ENCODE peak calls at places on chromosomes 3 and 15, in six cellular contexts. N is IMR-90, J is mesenchymal stem cell, L is mesendoderm, Q is H1, T is trophoblast cell. W is an unnamed sample. For H3K4me1, the result is how much of the 10 kb centered on the place peaks cover.

GRCh38 chr3:88031543-88032148 is 27.2 kb downstream of the CGGBP1 start:
- DNase-seq in N (peak), L (no peak), Q (no peak), T (no peak), J (peak), W (no peak)

GRCh38 chr3:4138150-4138783 is 164.9 kb upstream of the SETMAR start:
- DNase-seq in L (no peak), Q (no peak), T (no peak), J (no peak), N (no peak), W (no peak)

GRCh38 chr3:159749406-159749805 is 239.2 kb upstream of the IL12A start:
- DNase-seq in N (no peak), J (no peak), Q (no peak), L (no peak), T (no peak), W (no peak)

GRCh38 chr15:69132935-69133861 is 27.2 kb upstream of the GLCE start:
- DNase-seq in Q (no peak), L (no peak), J (no peak), N (no peak), T (no peak), W (no peak)

GRCh38 chr15:67189326-67190051 is 65.0 kb downstream of the AAGAB start:
- DNase-seq in L (no peak), T (no peak), Q (peak), N (peak), J (no peak), W (no peak)

GRCh38 chr3:11641683-11642407 is 1.9 kb downstream of the VGLL4 start:
- DNase-seq in T (no peak), N (peak), L (peak), Q (no peak), J (peak), W (no peak)

GRCh38 chr15:101358895-101359294 is 63.8 kb upstream of the SNRPA1 start:
- DNase-seq in T (peak), Q (no peak), J (no peak), N (peak), L (peak), W (no peak)

GRCh38 chr15:65086680-65087111 is 10.2 kb downstream of the KBTBD13 start:
- DNase-seq in L (no peak), T (no peak), Q (no peak), J (no peak), N (no peak), W (no peak)

GRCh38 chr3:51394541-51394940 is 3.5 kb downstream of the RBM15B start:
- DNase-seq in N (no peak), T (no peak), J (no peak), L (no peak), Q (no peak), W (no peak)

GRCh38 chr15:90665288-90666134 is 51.6 kb upstream of the BLM start:
- DNase-seq in N (peak), T (peak), Q (no peak), J (no peak), L (no peak), W (no peak)

GRCh38 chr3:37384117-37384516 is 209.7 kb upstream of the LRRFIP2 start:
- DNase-seq in N (no peak), J (no peak), T (no peak), Q (no peak), L (no peak), W (no peak)

GRCh38 chr3:16936233-16936632 is 51.5 kb downstream of the PLCL2 start:
- DNase-seq in L (no peak), J (no peak), Q (no peak), T (no peak), N (no peak), W (no peak)

GRCh38 chr3:88142094-88142624 is 7.6 kb upstream of the C3orf38 start:
- DNase-seq in T (no peak), N (peak), J (peak), Q (no peak), L (no peak), W (no peak)

GRCh38 chr3:46901591-46902187 is 24.2 kb downstream of the PTH1R start:
- DNase-seq in N (no peak), Q (no peak), T (no peak), L (no peak), J (no peak), W (no peak)

GRCh38 chr3:122003596-122003995 is 18.5 kb downstream of the ILDR1 start:
- DNase-seq in Q (no peak), L (no peak), T (no peak), J (no peak), N (no peak), W (no peak)

GRCh38 chr3:172256101-172256687 is 192.1 kb downstream of the GHSR start:
- DNase-seq in Q (no peak), T (peak), L (no peak), N (peak), J (peak), W (no peak)

GRCh38 chr15:26773485-26773877 is 615 bp upstream of the GABRB3 start:
- DNase-seq in L (peak), Q (no peak), N (no peak), T (no peak), J (no peak), W (no peak)

GRCh38 chr3:139110072-139110830 is 65.6 kb upstream of the PRR23C start:
- DNase-seq in L (no peak), J (no peak), N (no peak), T (no peak), Q (peak), W (no peak)

GRCh38 chr15:73564255-73564654 is 68.9 kb downstream of the NPTN start:
- DNase-seq in T (no peak), N (peak), L (no peak), J (peak), Q (no peak), W (no peak)

GRCh38 chr3:22451501-22451900 is 700.5 kb upstream of the ZNF385D start:
- DNase-seq in N (no peak), T (no peak), J (no peak), L (no peak), Q (no peak), W (no peak)

DNA sequence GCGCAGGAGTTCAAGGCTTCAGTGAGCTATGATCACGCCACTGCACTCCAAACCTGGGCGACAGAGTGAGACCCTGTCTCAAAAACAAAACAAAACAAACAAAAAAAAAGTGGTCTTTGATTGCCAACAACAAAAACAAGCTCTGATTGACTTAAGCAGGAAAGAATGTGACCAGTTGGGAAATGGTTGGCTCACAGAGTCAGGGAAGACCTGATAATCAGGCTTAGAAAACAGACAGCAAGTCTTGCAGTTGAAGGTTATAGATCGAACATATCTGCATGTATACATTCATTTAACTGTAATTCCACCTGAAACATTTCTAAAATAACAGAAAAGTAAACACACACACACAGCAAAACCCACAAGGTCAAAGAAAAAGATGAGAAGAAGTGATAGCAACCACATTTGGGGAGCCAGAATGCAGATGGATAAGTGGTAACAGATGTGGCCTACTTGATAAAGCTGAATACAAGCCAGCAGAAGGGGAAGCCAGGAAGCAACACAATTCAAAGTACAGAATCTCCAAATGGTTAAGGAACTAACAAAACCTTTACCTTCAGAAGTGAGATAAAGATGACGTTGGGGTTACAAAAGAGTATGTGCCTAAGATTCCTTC is 699.9 kb upstream of the ZNF385D start:
- DNase-seq in Q (no peak), T (no peak), N (no peak), L (peak), J (peak), W (no peak)
- H3K4me1 ChIP-seq in Q (under half), T (under half), N (under half), L (under half), J (under half), W (under half)

DNA sequence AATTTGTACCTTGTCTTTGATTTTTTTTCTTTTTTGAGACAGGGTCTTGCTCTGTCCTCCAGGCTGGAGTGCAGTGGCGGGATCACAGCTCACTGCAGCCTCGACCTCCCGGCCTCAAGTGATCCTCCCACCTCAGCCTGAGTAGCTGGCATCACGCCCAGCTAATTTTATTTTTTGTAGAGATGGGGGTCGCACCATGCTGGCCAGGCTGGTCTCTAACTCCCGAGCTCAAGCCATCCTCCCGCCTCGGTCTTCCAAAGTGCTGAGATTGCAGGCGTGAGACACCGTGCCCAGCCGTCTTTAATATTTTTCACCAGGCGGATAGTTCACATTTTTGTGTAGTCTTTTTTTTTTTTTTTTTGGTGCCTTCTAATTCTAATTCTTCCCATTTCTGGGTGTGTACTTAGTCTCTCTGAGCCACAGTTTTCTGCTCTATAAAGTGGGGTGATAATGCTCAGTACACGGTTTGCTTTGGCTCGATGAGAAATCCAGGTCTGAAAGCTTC is 528 bp upstream of the TATDN2 start:
- DNase-seq in J (no peak), L (no peak), Q (no peak), T (no peak), N (no peak), W (no peak)
- H3K4me3 ChIP-seq in J (peak), L (no peak), Q (no peak), T (peak), N (peak), W (peak)

GRCh38 chr15:39580630-39581500 is at the start of gene THBS1:
- DNase-seq in Q (peak), J (peak), T (no peak), N (peak), L (peak), W (peak)

GRCh38 chr15:39579487-39580116 is 1.3 kb upstream of the THBS1 start:
- DNase-seq in J (peak), T (peak), N (peak), Q (peak), L (peak), W (peak)

GRCh38 chr15:39580117-39580629 is 706 bp upstream of the THBS1 start:
- DNase-seq in T (peak), Q (peak), J (peak), N (peak), L (peak), W (peak)

GRCh38 chr15:39581501-39582285 is 814 bp downstream of the THBS1 start:
- DNase-seq in L (peak), Q (no peak), J (peak), N (peak), T (no peak), W (no peak)

GRCh38 chr15:39578851-39579486 is 1.9 kb upstream of the THBS1 start:
- DNase-seq in T (no peak), L (peak), Q (no peak), N (peak), J (peak), W (no peak)
- H2BK120ac ChIP-seq in T (peak), L (no peak), Q (no peak), N (peak), J (peak), W (no peak)

GRCh38 chr15:92909131-92909781 is 9.1 kb downstream of the CHD2 start:
- DNase-seq in L (no peak), J (no peak), T (no peak), Q (no peak), N (peak), W (no peak)
- H3K4me1 ChIP-seq in L (under half), J (under half), T (under half), Q (under half), N (under half), W (under half)

DNA sequence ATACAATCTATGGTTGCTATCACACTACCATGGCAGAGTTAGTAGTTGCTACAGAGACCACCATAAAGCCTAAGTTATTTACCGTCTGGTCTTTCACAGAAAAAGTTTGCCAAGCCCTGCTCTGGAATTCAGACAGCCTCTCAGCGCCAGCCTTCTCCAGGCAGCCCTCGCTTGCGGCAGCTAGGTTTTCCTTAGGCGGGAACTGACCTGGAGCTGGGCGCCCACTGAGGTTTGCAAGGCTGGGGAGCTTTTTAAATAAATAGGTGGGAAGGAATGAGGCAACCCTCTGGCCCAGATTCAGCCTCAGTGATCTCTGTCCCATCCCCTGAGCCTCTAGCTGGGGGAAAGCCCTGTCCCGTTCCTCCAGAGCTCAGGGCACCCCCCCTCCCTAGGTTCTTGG is 1.2 kb downstream of the CTSH start:
- DNase-seq in J (no peak), L (peak), N (no peak), Q (no peak), T (no peak), W (no peak)
- H3K4me3 ChIP-seq in J (no peak), L (no peak), N (no peak), Q (no peak), T (no peak), W (no peak)

W was measured in neuronal stem cell.